ENCODE peak calls at places on chromosomes 2 and 18, in four cellular contexts. One of them, this sample, is unnamed.

GRCh38 chr2:135798762-135799161 is 38.2 kb downstream of the LCT start:
- DNase-seq in glutamatergic neuron: no peak
- DNase-seq in NCI-H146: no peak
- DNase-seq in OCI-LY7: peak
- DNase-seq in this sample: no peak

GRCh38 chr18:6543330-6543908 is 128.7 kb upstream of the L3MBTL4 start:
- DNase-seq in glutamatergic neuron: no peak
- DNase-seq in NCI-H146: peak
- DNase-seq in OCI-LY7: peak
- DNase-seq in this sample: peak

GRCh38 chr2:120552800-120553471 is 182.7 kb upstream of the GLI2 start:
- DNase-seq in OCI-LY7: peak
- DNase-seq in glutamatergic neuron: peak
- DNase-seq in NCI-H146: peak
- DNase-seq in this sample: peak

GRCh38 chr18:49548266-49548665 is 13.6 kb upstream of the LIPG start:
- DNase-seq in glutamatergic neuron: no peak
- DNase-seq in OCI-LY7: no peak
- DNase-seq in NCI-H146: no peak
- DNase-seq in this sample: no peak

GRCh38 chr2:188607501-188607900 is 315.8 kb downstream of the GULP1 start:
- DNase-seq in glutamatergic neuron: no peak
- DNase-seq in OCI-LY7: no peak
- DNase-seq in NCI-H146: no peak
- DNase-seq in this sample: no peak

GRCh38 chr2:1253608-1254007 is 159.7 kb upstream of the TPO start:
- DNase-seq in OCI-LY7: no peak
- DNase-seq in glutamatergic neuron: no peak
- DNase-seq in NCI-H146: no peak
- DNase-seq in this sample: no peak

GRCh38 chr18:74498712-74499629 is 2.8 kb downstream of the CNDP2 start:
- DNase-seq in OCI-LY7: peak
- DNase-seq in glutamatergic neuron: no peak
- DNase-seq in NCI-H146: no peak
- DNase-seq in this sample: no peak

GRCh38 chr2:180655393-180655792 is 325.0 kb upstream of the UBE2E3 start:
- DNase-seq in NCI-H146: no peak
- DNase-seq in glutamatergic neuron: no peak
- DNase-seq in OCI-LY7: no peak
- DNase-seq in this sample: no peak

GRCh38 chr18:13890962-13891361 is 24.4 kb downstream of the MC2R start:
- DNase-seq in glutamatergic neuron: no peak
- DNase-seq in NCI-H146: no peak
- DNase-seq in OCI-LY7: no peak
- DNase-seq in this sample: no peak

GRCh38 chr18:8121942-8122480 is 487.2 kb upstream of the RAB12 start:
- DNase-seq in NCI-H146: no peak
- DNase-seq in glutamatergic neuron: no peak
- DNase-seq in OCI-LY7: no peak
- DNase-seq in this sample: no peak

GRCh38 chr2:36477315-36477714 is 120.7 kb downstream of the FEZ2 start:
- DNase-seq in NCI-H146: no peak
- DNase-seq in glutamatergic neuron: no peak
- DNase-seq in OCI-LY7: peak
- DNase-seq in this sample: no peak

GRCh38 chr2:47075361-47076125 is 79.6 kb downstream of the STPG4 start:
- DNase-seq in OCI-LY7: no peak
- DNase-seq in NCI-H146: no peak
- DNase-seq in glutamatergic neuron: no peak
- DNase-seq in this sample: no peak

GRCh38 chr2:55391155-55391554 is 28.5 kb downstream of the CCDC88A start:
- DNase-seq in OCI-LY7: no peak
- DNase-seq in NCI-H146: no peak
- DNase-seq in glutamatergic neuron: no peak
- DNase-seq in this sample: no peak

GRCh38 chr2:154908312-154908711 is 209.8 kb downstream of the KCNJ3 start:
- DNase-seq in OCI-LY7: no peak
- DNase-seq in NCI-H146: no peak
- DNase-seq in glutamatergic neuron: peak
- DNase-seq in this sample: no peak

GRCh38 chr2:102321954-102322719 is 10.8 kb downstream of the IL1RL1 start:
- DNase-seq in NCI-H146: no peak
- DNase-seq in OCI-LY7: no peak
- DNase-seq in glutamatergic neuron: no peak
- DNase-seq in this sample: no peak

GRCh38 chr2:173355866-173356508 is 1.3 kb downstream of the CDCA7 start:
- DNase-seq in glutamatergic neuron: peak
- DNase-seq in OCI-LY7: peak
- DNase-seq in NCI-H146: no peak
- DNase-seq in this sample: peak

GRCh38 chr2:240130393-240131195 is 5.5 kb downstream of the COPS9 start:
- DNase-seq in NCI-H146: no peak
- DNase-seq in glutamatergic neuron: no peak
- DNase-seq in OCI-LY7: no peak
- DNase-seq in this sample: no peak

GRCh38 chr2:8379134-8379533 is 302.7 kb upstream of the ID2 start:
- DNase-seq in NCI-H146: no peak
- DNase-seq in glutamatergic neuron: no peak
- DNase-seq in OCI-LY7: no peak
- DNase-seq in this sample: no peak

GRCh38 chr2:204491528-204491927 is 53.7 kb upstream of the PARD3B start:
- DNase-seq in glutamatergic neuron: no peak
- DNase-seq in OCI-LY7: no peak
- DNase-seq in NCI-H146: peak
- DNase-seq in this sample: no peak

GRCh38 chr2:97706708-97707345 is 6.5 kb upstream of the ZAP70 start:
- DNase-seq in glutamatergic neuron: no peak
- DNase-seq in OCI-LY7: no peak
- DNase-seq in NCI-H146: no peak
- DNase-seq in this sample: no peak

GRCh38 chr18:77165489-77166415 is 33.2 kb upstream of the MBP start:
- DNase-seq in glutamatergic neuron: peak
- DNase-seq in OCI-LY7: no peak
- DNase-seq in NCI-H146: no peak
- DNase-seq in this sample: no peak

GRCh38 chr18:8943900-8944870 is 158.3 kb upstream of the NDUFV2 start:
- DNase-seq in glutamatergic neuron: no peak
- DNase-seq in OCI-LY7: no peak
- DNase-seq in NCI-H146: no peak
- DNase-seq in this sample: no peak

GRCh38 chr2:180336550-180336949 is 329.5 kb upstream of the CWC22 start:
- DNase-seq in glutamatergic neuron: no peak
- DNase-seq in NCI-H146: no peak
- DNase-seq in OCI-LY7: peak
- DNase-seq in this sample: no peak

GRCh38 chr18:14969507-14969906 is 221.5 kb downstream of the ANKRD30B start:
- DNase-seq in NCI-H146: no peak
- DNase-seq in OCI-LY7: no peak
- DNase-seq in glutamatergic neuron: no peak
- DNase-seq in this sample: no peak

GRCh38 chr2:9374071-9374730 is 49.1 kb downstream of the ITGB1BP1 start:
- DNase-seq in NCI-H146: no peak
- DNase-seq in glutamatergic neuron: no peak
- DNase-seq in OCI-LY7: no peak
- DNase-seq in this sample: no peak

GRCh38 chr2:86074256-86074655 is 31.4 kb downstream of the POLR1A start:
- DNase-seq in NCI-H146: peak
- DNase-seq in glutamatergic neuron: no peak
- DNase-seq in OCI-LY7: no peak
- DNase-seq in this sample: no peak

GRCh38 chr2:239143858-239144712 is 256.7 kb downstream of the HDAC4 start:
- DNase-seq in glutamatergic neuron: peak
- DNase-seq in OCI-LY7: peak
- DNase-seq in NCI-H146: peak
- DNase-seq in this sample: peak

GRCh38 chr2:127174977-127175376 is 45.1 kb downstream of the CYP27C1 start:
- DNase-seq in NCI-H146: no peak
- DNase-seq in OCI-LY7: no peak
- DNase-seq in glutamatergic neuron: no peak
- DNase-seq in this sample: no peak

GRCh38 chr2:26702025-26702424 is 9.5 kb downstream of the KCNK3 start:
- DNase-seq in OCI-LY7: no peak
- DNase-seq in glutamatergic neuron: no peak
- DNase-seq in NCI-H146: no peak
- DNase-seq in this sample: no peak

GRCh38 chr18:36025025-36025424 is 42.3 kb downstream of the RPRD1A start:
- DNase-seq in OCI-LY7: no peak
- DNase-seq in NCI-H146: no peak
- DNase-seq in glutamatergic neuron: no peak
- DNase-seq in this sample: no peak

GRCh38 chr2:8682719-8683667 is 1.1 kb downstream of the ID2 start:
- DNase-seq in OCI-LY7: peak
- DNase-seq in glutamatergic neuron: no peak
- DNase-seq in NCI-H146: peak
- DNase-seq in this sample: no peak

GRCh38 chr18:8471373-8471772 is 137.9 kb upstream of the RAB12 start:
- DNase-seq in NCI-H146: no peak
- DNase-seq in OCI-LY7: no peak
- DNase-seq in glutamatergic neuron: no peak
- DNase-seq in this sample: no peak